ENCODE peak calls at places on chromosomes 16 and 17, in four cellular contexts. One of them, this sample, is unnamed. For H3K4me1, the result is how much of the 10 kb centered on the place peaks cover.

GRCh38 chr16:6297666-6298435 is 1034.8 kb upstream of the RBFOX1 start:
- DNase-seq in heart left ventricle: no peak
- DNase-seq in A549: no peak
- DNase-seq in adrenal gland: no peak
- DNase-seq in this sample: no peak

GRCh38 chr17:59154335-59154720 is 658 bp downstream of the SKA2 start:
- DNase-seq in heart left ventricle: no peak
- DNase-seq in A549: peak
- DNase-seq in adrenal gland: peak
- DNase-seq in this sample: peak

GRCh38 chr17:82674656-82675475 is 23.6 kb downstream of the RAB40B start:
- DNase-seq in heart left ventricle: no peak
- DNase-seq in A549: no peak
- DNase-seq in adrenal gland: no peak
- DNase-seq in this sample: no peak

GRCh38 chr16:87132361-87133014 is 184.7 kb downstream of the C16orf95 start:
- DNase-seq in heart left ventricle: no peak
- DNase-seq in A549: no peak
- DNase-seq in adrenal gland: peak
- DNase-seq in this sample: no peak

GRCh38 chr17:64741038-64741641 is 79.0 kb upstream of the SMURF2 start:
- DNase-seq in heart left ventricle: no peak
- DNase-seq in A549: no peak
- DNase-seq in adrenal gland: no peak
- DNase-seq in this sample: no peak

GRCh38 chr16:13793788-13794461 is 126.0 kb upstream of the ERCC4 start:
- DNase-seq in heart left ventricle: no peak
- DNase-seq in A549: no peak
- DNase-seq in adrenal gland: no peak
- DNase-seq in this sample: no peak

GRCh38 chr16:57563487-57563750 is 21.0 kb downstream of the ADGRG5 start:
- DNase-seq in heart left ventricle: no peak
- DNase-seq in A549: no peak
- DNase-seq in adrenal gland: no peak
- DNase-seq in this sample: no peak

GRCh38 chr17:52157161-52157560 is 1.4 kb downstream of the CA10 start:
- DNase-seq in heart left ventricle: no peak
- DNase-seq in A549: no peak
- DNase-seq in adrenal gland: no peak
- DNase-seq in this sample: no peak

GRCh38 chr17:13584701-13585080 is 17.0 kb downstream of the HS3ST3A1 start:
- DNase-seq in heart left ventricle: no peak
- DNase-seq in A549: no peak
- DNase-seq in adrenal gland: no peak
- DNase-seq in this sample: no peak

GRCh38 chr17:19387921-19388521 is 1.0 kb upstream of the MFAP4 start:
- DNase-seq in heart left ventricle: no peak
- DNase-seq in A549: no peak
- DNase-seq in adrenal gland: no peak
- DNase-seq in this sample: no peak

GRCh38 chr17:20073056-20073979 is 64.2 kb downstream of the SPECC1 start:
- DNase-seq in heart left ventricle: peak
- DNase-seq in A549: no peak
- DNase-seq in adrenal gland: peak
- DNase-seq in this sample: peak

GRCh38 chr17:7841309-7841621 is 7.2 kb downstream of the KDM6B start:
- DNase-seq in heart left ventricle: no peak
- DNase-seq in A549: no peak
- DNase-seq in adrenal gland: no peak
- DNase-seq in this sample: no peak

GRCh38 chr16:2816751-2817495 is at the start of gene PRSS21:
- DNase-seq in heart left ventricle: no peak
- DNase-seq in A549: no peak
- DNase-seq in adrenal gland: no peak
- DNase-seq in this sample: peak

GRCh38 chr17:73290399-73291259 is 21.2 kb downstream of the CDC42EP4 start:
- DNase-seq in heart left ventricle: no peak
- DNase-seq in A549: no peak
- DNase-seq in adrenal gland: no peak
- DNase-seq in this sample: no peak

GRCh38 chr16:4746991-4747574 is 12.7 kb downstream of the DNAAF8 start:
- DNase-seq in heart left ventricle: no peak
- DNase-seq in A549: no peak
- DNase-seq in adrenal gland: no peak
- DNase-seq in this sample: no peak

GRCh38 chr16:20352615-20353014 is at the start of gene UMOD:
- DNase-seq in heart left ventricle: no peak
- DNase-seq in A549: no peak
- DNase-seq in adrenal gland: no peak
- DNase-seq in this sample: no peak

GRCh38 chr16:35564889-35565288 is 2105.5 kb downstream of the TP53TG3F start:
- DNase-seq in heart left ventricle: no peak
- DNase-seq in A549: no peak
- DNase-seq in adrenal gland: no peak
- DNase-seq in this sample: no peak

GRCh38 chr17:14672830-14673229 is 371.9 kb downstream of the HS3ST3B1 start:
- DNase-seq in heart left ventricle: no peak
- DNase-seq in A549: no peak
- DNase-seq in adrenal gland: no peak
- DNase-seq in this sample: no peak

GRCh38 chr17:44971776-44972483 is 3.8 kb upstream of the C1QL1 start:
- DNase-seq in heart left ventricle: no peak
- DNase-seq in A549: no peak
- DNase-seq in adrenal gland: no peak
- DNase-seq in this sample: no peak

GRCh38 chr17:58277107-58277506 is 3.6 kb downstream of the MPO start:
- DNase-seq in heart left ventricle: no peak
- DNase-seq in A549: peak
- DNase-seq in adrenal gland: no peak
- DNase-seq in this sample: no peak

GRCh38 chr17:10729334-10730193 is at the start of gene TMEM220:
- DNase-seq in heart left ventricle: peak
- DNase-seq in A549: peak
- DNase-seq in adrenal gland: peak
- DNase-seq in this sample: peak

GRCh38 chr17:50469671-50470305 is 1.1 kb upstream of the CHAD start:
- DNase-seq in heart left ventricle: no peak
- DNase-seq in A549: no peak
- DNase-seq in adrenal gland: no peak
- DNase-seq in this sample: no peak

GRCh38 chr17:65742433-65743312 is 181.2 kb upstream of the AXIN2 start:
- DNase-seq in heart left ventricle: no peak
- DNase-seq in A549: peak
- DNase-seq in adrenal gland: peak
- DNase-seq in this sample: no peak

GRCh38 chr17:7557825-7558543 is 566 bp upstream of the TNFSF13 start:
- DNase-seq in heart left ventricle: peak
- DNase-seq in A549: peak
- DNase-seq in adrenal gland: peak
- DNase-seq in this sample: peak

GRCh38 chr16:54178491-54178976 is 108.1 kb downstream of the IRX3 start:
- DNase-seq in heart left ventricle: no peak
- DNase-seq in A549: no peak
- DNase-seq in adrenal gland: no peak
- DNase-seq in this sample: no peak

GRCh38 chr16:17343028-17343427 is 127.7 kb downstream of the XYLT1 start:
- DNase-seq in heart left ventricle: no peak
- DNase-seq in A549: no peak
- DNase-seq in adrenal gland: no peak
- DNase-seq in this sample: peak

GRCh38 chr16:17342031-17342430 is 128.7 kb downstream of the XYLT1 start:
- DNase-seq in heart left ventricle: no peak
- DNase-seq in A549: no peak
- DNase-seq in adrenal gland: no peak
- DNase-seq in this sample: no peak

GRCh38 chr16:17339764-17340541 is 130.8 kb downstream of the XYLT1 start:
- DNase-seq in heart left ventricle: no peak
- DNase-seq in A549: no peak
- DNase-seq in adrenal gland: no peak
- DNase-seq in this sample: peak

GRCh38 chr16:17343729-17344128 is 127.0 kb downstream of the XYLT1 start:
- DNase-seq in heart left ventricle: no peak
- DNase-seq in A549: no peak
- DNase-seq in adrenal gland: no peak
- DNase-seq in this sample: no peak

DNA sequence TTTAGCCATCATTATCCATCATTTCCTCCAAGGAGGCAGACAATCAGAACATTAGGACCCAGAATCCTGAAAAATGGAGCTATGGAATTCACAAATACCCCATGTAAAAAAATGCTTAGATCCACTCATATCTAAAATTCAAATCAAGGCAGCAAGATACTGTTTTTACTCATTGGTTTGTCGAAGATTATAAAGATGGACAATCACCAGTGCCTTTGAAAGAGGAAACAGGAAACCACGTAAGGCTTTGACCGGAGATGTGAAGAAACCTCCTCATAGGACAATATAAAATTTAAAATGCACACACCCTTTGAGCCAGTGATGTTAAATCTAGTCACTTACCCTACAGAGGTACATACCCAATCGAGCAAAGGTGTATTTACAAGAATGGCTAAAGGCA is 130.0 kb downstream of the XYLT1 start:
- DNase-seq in heart left ventricle: no peak
- DNase-seq in A549: no peak
- DNase-seq in adrenal gland: no peak
- DNase-seq in this sample: no peak
- H3K4me1 ChIP-seq in heart left ventricle: under half
- H3K4me1 ChIP-seq in A549: under half
- H3K4me1 ChIP-seq in adrenal gland: under half
- H3K4me1 ChIP-seq in this sample: under half

GRCh38 chr17:79791354-79792123 is 5.3 kb downstream of the CBX8 start:
- DNase-seq in heart left ventricle: peak
- DNase-seq in A549: no peak
- DNase-seq in adrenal gland: no peak
- DNase-seq in this sample: no peak

GRCh38 chr17:79788455-79788854 is 8.4 kb downstream of the CBX8 start:
- DNase-seq in heart left ventricle: no peak
- DNase-seq in A549: no peak
- DNase-seq in adrenal gland: no peak
- DNase-seq in this sample: no peak

GRCh38 chr17:79788989-79789942 is 7.6 kb downstream of the CBX8 start:
- DNase-seq in heart left ventricle: peak
- DNase-seq in A549: no peak
- DNase-seq in adrenal gland: no peak
- DNase-seq in this sample: no peak

GRCh38 chr17:79790805-79791353 is 6.0 kb downstream of the CBX8 start:
- DNase-seq in heart left ventricle: peak
- DNase-seq in A549: no peak
- DNase-seq in adrenal gland: no peak
- DNase-seq in this sample: no peak

GRCh38 chr17:79789943-79790804 is 6.7 kb downstream of the CBX8 start:
- DNase-seq in heart left ventricle: peak
- DNase-seq in A549: peak
- DNase-seq in adrenal gland: peak
- DNase-seq in this sample: peak
- TF ChIP-seq POLR2A in heart left ventricle: no peak
- TF ChIP-seq POLR2A in A549: no peak
- TF ChIP-seq POLR2A in adrenal gland: no peak
- TF ChIP-seq POLR2A in this sample: no peak

DNA sequence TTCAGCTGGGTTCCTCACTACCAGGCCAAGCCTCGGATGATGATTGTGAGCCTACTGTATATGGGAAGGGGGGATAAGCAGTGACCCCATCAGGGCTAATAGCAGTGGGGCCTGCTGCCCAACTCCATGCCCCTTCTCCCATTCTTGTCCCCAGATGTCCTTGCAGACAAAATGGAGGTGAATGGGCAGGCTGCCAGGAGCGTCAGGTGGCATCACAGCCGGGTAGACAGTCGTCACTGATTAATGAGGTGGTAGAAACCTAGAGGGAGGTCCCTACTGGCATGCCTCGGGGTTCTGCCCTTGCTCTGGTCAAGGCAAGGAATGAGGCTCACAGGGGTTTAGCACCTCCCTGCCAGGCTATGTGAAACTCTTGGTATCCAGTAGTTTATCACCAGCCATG is 21.1 kb downstream of the RAI1 start:
- DNase-seq in heart left ventricle: no peak
- DNase-seq in A549: no peak
- DNase-seq in adrenal gland: no peak
- DNase-seq in this sample: no peak
- H3K4me1 ChIP-seq in heart left ventricle: half or more
- H3K4me1 ChIP-seq in A549: half or more
- H3K4me1 ChIP-seq in adrenal gland: half or more
- H3K4me1 ChIP-seq in this sample: under half

DNA sequence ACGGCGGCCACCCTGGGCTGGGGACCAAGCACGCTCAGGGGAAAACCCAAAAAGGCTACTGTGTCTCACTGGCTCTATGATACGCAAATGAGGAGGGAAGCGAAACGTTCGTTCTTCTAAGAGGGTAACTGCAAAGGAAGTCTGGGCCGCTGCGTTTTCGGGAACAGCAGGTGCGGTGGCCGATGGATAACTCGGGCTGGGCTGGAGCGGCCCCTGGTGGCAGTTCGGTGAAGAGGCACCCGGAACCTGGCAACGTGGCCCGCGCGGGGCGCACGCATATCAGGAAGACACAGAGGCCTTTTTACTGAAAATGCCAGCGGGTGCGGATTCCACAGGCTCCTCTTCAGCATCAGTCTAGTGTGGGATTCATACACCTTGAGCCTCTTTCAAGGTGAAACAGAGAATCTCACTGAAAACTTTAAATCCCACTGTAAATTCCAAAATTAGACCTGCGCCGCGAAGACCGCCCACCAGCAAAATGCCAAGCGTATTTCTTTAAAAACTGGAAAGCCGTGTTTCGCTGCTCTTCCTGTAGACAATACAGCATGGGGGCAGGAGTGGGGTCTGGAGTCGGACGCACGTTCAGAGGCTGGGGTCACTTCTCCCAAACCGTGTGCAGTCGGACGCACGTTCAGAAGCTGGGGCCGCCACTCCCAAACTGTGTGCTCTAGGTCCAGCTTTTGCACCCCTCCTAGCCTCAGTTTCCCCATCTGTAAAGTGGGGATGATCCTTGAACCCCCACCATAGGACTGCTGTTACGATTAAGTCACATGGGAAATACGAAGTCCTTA is 44.4 kb upstream of the METTL9 start:
- DNase-seq in heart left ventricle: peak
- DNase-seq in A549: peak
- DNase-seq in adrenal gland: peak
- DNase-seq in this sample: peak
- TF ChIP-seq POLR2A in heart left ventricle: no peak
- TF ChIP-seq POLR2A in A549: no peak
- TF ChIP-seq POLR2A in adrenal gland: no peak
- TF ChIP-seq POLR2A in this sample: no peak

GRCh38 chr16:70430667-70431536 is 8.0 kb downstream of the ST3GAL2 start:
- DNase-seq in heart left ventricle: no peak
- DNase-seq in A549: no peak
- DNase-seq in adrenal gland: peak
- DNase-seq in this sample: peak
- H3K4me1 ChIP-seq in heart left ventricle: half or more
- H3K4me1 ChIP-seq in A549: half or more
- H3K4me1 ChIP-seq in adrenal gland: half or more
- H3K4me1 ChIP-seq in this sample: half or more